ENCODE peak calls at places on chromosomes 3 and 15, in seven cellular contexts. One of them, this sample, is unnamed.
A peak's percentile ranks its signal among the peaks of the same experiment; 100 is the strongest.

GRCh38 chr3:63047068-63047467 is 171.9 kb upstream of the CADPS start:
- DNase-seq in uterus: no peak
- DNase-seq in CD8-positive, alpha-beta memory T cell: no peak
- DNase-seq in heart right ventricle: no peak
- DNase-seq in BE2C: no peak
- DNase-seq in right atrium auricular region: no peak
- DNase-seq in sigmoid colon: no peak
- DNase-seq in this sample: no peak

GRCh38 chr15:70703483-70703882 is 59.9 kb downstream of the UACA start:
- DNase-seq in uterus: no peak
- DNase-seq in heart right ventricle: no peak
- DNase-seq in BE2C: no peak
- DNase-seq in right atrium auricular region: no peak
- DNase-seq in CD8-positive, alpha-beta memory T cell: no peak
- DNase-seq in sigmoid colon: no peak
- DNase-seq in this sample: no peak

GRCh38 chr15:71431345-71432336 is 316.4 kb downstream of the THSD4 start:
- DNase-seq in uterus: no peak
- DNase-seq in sigmoid colon: no peak
- DNase-seq in CD8-positive, alpha-beta memory T cell: no peak
- DNase-seq in right atrium auricular region: no peak
- DNase-seq in heart right ventricle: no peak
- DNase-seq in BE2C: no peak
- DNase-seq in this sample: no peak

GRCh38 chr15:70387993-70388392 is 290.3 kb upstream of the TLE3 start:
- DNase-seq in right atrium auricular region: no peak
- DNase-seq in sigmoid colon: no peak
- DNase-seq in uterus: no peak
- DNase-seq in CD8-positive, alpha-beta memory T cell: no peak
- DNase-seq in BE2C: no peak
- DNase-seq in heart right ventricle: no peak
- DNase-seq in this sample: no peak

GRCh38 chr3:36944012-36944640 is 728 bp downstream of the TRANK1 start:
- DNase-seq in CD8-positive, alpha-beta memory T cell: peak; percentile 49
- DNase-seq in BE2C: peak; percentile 51
- DNase-seq in heart right ventricle: peak; percentile 46
- DNase-seq in sigmoid colon: peak; percentile 80
- DNase-seq in uterus: peak; percentile 56
- DNase-seq in right atrium auricular region: peak; percentile 61
- DNase-seq in this sample: no peak

GRCh38 chr3:185537369-185537970 is 14.9 kb downstream of the LIPH start:
- DNase-seq in uterus: no peak
- DNase-seq in sigmoid colon: peak; percentile 63
- DNase-seq in CD8-positive, alpha-beta memory T cell: no peak
- DNase-seq in BE2C: no peak
- DNase-seq in right atrium auricular region: peak; percentile 82
- DNase-seq in heart right ventricle: peak; percentile 23
- DNase-seq in this sample: peak; percentile 58

GRCh38 chr15:66188464-66188863 is 65.1 kb downstream of the MEGF11 start:
- DNase-seq in heart right ventricle: no peak
- DNase-seq in BE2C: no peak
- DNase-seq in uterus: no peak
- DNase-seq in CD8-positive, alpha-beta memory T cell: no peak
- DNase-seq in sigmoid colon: no peak
- DNase-seq in right atrium auricular region: no peak
- DNase-seq in this sample: no peak

GRCh38 chr3:9878700-9879099 is 1.4 kb downstream of the CIDEC start:
- DNase-seq in uterus: no peak
- DNase-seq in CD8-positive, alpha-beta memory T cell: no peak
- DNase-seq in heart right ventricle: no peak
- DNase-seq in right atrium auricular region: no peak
- DNase-seq in sigmoid colon: no peak
- DNase-seq in BE2C: no peak
- DNase-seq in this sample: no peak

GRCh38 chr3:187919018-187919417 is 173.8 kb upstream of the BCL6 start:
- DNase-seq in heart right ventricle: no peak
- DNase-seq in right atrium auricular region: no peak
- DNase-seq in uterus: no peak
- DNase-seq in sigmoid colon: no peak
- DNase-seq in BE2C: no peak
- DNase-seq in CD8-positive, alpha-beta memory T cell: peak; percentile 60
- DNase-seq in this sample: no peak

GRCh38 chr3:40971191-40972168 is 227.8 kb upstream of the CTNNB1 start:
- DNase-seq in right atrium auricular region: peak; percentile 91
- DNase-seq in BE2C: no peak
- DNase-seq in sigmoid colon: peak; percentile 93
- DNase-seq in CD8-positive, alpha-beta memory T cell: no peak
- DNase-seq in uterus: peak; percentile 92
- DNase-seq in heart right ventricle: peak; percentile 87
- DNase-seq in this sample: peak; percentile 57

GRCh38 chr15:59222106-59222505 is 15.5 kb downstream of the LDHAL6B start:
- DNase-seq in sigmoid colon: no peak
- DNase-seq in BE2C: no peak
- DNase-seq in uterus: no peak
- DNase-seq in CD8-positive, alpha-beta memory T cell: no peak
- DNase-seq in heart right ventricle: no peak
- DNase-seq in right atrium auricular region: no peak
- DNase-seq in this sample: no peak
- H3K4me1 ChIP-seq in sigmoid colon: peaks cover 21% of the 10 kb centered on the region
- H3K4me1 ChIP-seq in BE2C: no peaks in the 10 kb centered on the region
- H3K4me1 ChIP-seq in uterus: peaks cover 4% of the 10 kb centered on the region
- H3K4me1 ChIP-seq in CD8-positive, alpha-beta memory T cell: no peaks in the 10 kb centered on the region
- H3K4me1 ChIP-seq in heart right ventricle: peaks cover 39% of the 10 kb centered on the region
- H3K4me1 ChIP-seq in right atrium auricular region: peaks cover 25% of the 10 kb centered on the region
- H3K4me1 ChIP-seq in this sample: no peaks in the 10 kb centered on the region

GRCh38 chr15:87597346-87598052 is 659.0 kb downstream of the NTRK3 start:
- DNase-seq in heart right ventricle: no peak
- DNase-seq in uterus: no peak
- DNase-seq in BE2C: no peak
- DNase-seq in sigmoid colon: no peak
- DNase-seq in right atrium auricular region: no peak
- DNase-seq in CD8-positive, alpha-beta memory T cell: peak; percentile 25
- DNase-seq in this sample: no peak
- H3K9me3 ChIP-seq in heart right ventricle: no peaks in the 10 kb centered on the region
- H3K9me3 ChIP-seq in uterus: no peaks in the 10 kb centered on the region
- H3K9me3 ChIP-seq in BE2C: no peaks in the 10 kb centered on the region
- H3K9me3 ChIP-seq in sigmoid colon: no peaks in the 10 kb centered on the region
- H3K9me3 ChIP-seq in right atrium auricular region: no peaks in the 10 kb centered on the region
- H3K9me3 ChIP-seq in CD8-positive, alpha-beta memory T cell: no peaks in the 10 kb centered on the region
- H3K9me3 ChIP-seq in this sample: no peaks in the 10 kb centered on the region

DNA sequence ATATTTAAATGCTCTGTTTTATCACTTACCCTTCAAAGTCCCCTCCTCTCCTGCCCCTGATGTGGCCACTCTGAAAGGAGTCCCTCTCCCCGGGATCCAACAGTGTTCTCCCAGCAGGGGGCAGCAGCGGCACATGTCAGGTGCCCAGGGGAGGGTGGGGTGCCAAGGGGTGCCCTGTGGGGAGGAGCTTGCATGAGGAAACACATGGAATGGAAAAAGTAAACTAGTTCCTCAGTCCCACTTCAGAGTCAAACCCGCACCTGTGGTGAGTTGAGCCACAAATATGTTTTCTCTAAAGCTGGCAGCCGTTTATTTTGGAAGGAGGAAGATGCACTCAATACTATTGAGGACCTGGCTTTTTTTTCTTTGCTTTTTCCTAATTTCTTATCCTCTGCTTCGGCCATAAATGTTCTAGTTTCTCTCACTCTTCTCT is 30.1 kb upstream of the NRROS start:
- DNase-seq in CD8-positive, alpha-beta memory T cell: peak; percentile 85
- DNase-seq in right atrium auricular region: peak; percentile 85
- DNase-seq in uterus: peak; percentile 74
- DNase-seq in BE2C: peak; percentile 92
- DNase-seq in sigmoid colon: peak; percentile 94
- DNase-seq in heart right ventricle: peak; percentile 88
- DNase-seq in this sample: peak; percentile 71
- H3K4me1 ChIP-seq in CD8-positive, alpha-beta memory T cell: peaks cover 34% of the 10 kb centered on the region
- H3K4me1 ChIP-seq in right atrium auricular region: peaks cover 20% of the 10 kb centered on the region
- H3K4me1 ChIP-seq in uterus: no peaks in the 10 kb centered on the region
- H3K4me1 ChIP-seq in BE2C: peaks cover 8% of the 10 kb centered on the region
- H3K4me1 ChIP-seq in sigmoid colon: peaks cover 12% of the 10 kb centered on the region
- H3K4me1 ChIP-seq in heart right ventricle: peaks cover 30% of the 10 kb centered on the region
- H3K4me1 ChIP-seq in this sample: no peaks in the 10 kb centered on the region

GRCh38 chr3:104281713-104282112 is 1085.0 kb upstream of the ALCAM start:
- DNase-seq in uterus: no peak
- DNase-seq in heart right ventricle: no peak
- DNase-seq in BE2C: no peak
- DNase-seq in right atrium auricular region: no peak
- DNase-seq in CD8-positive, alpha-beta memory T cell: no peak
- DNase-seq in sigmoid colon: no peak
- DNase-seq in this sample: no peak
- H3K9me3 ChIP-seq in uterus: no peaks in the 10 kb centered on the region
- H3K9me3 ChIP-seq in heart right ventricle: no peaks in the 10 kb centered on the region
- H3K9me3 ChIP-seq in BE2C: no peaks in the 10 kb centered on the region
- H3K9me3 ChIP-seq in right atrium auricular region: peaks cover 7% of the 10 kb centered on the region
- H3K9me3 ChIP-seq in CD8-positive, alpha-beta memory T cell: peaks cover 8% of the 10 kb centered on the region
- H3K9me3 ChIP-seq in sigmoid colon: peaks cover 6% of the 10 kb centered on the region
- H3K9me3 ChIP-seq in this sample: no peaks in the 10 kb centered on the region

GRCh38 chr3:141083831-141084624 is 32.9 kb downstream of the SPSB4 start:
- DNase-seq in sigmoid colon: no peak
- DNase-seq in uterus: no peak
- DNase-seq in BE2C: peak; percentile 92
- DNase-seq in heart right ventricle: peak; percentile 39
- DNase-seq in right atrium auricular region: no peak
- DNase-seq in CD8-positive, alpha-beta memory T cell: no peak
- DNase-seq in this sample: peak; percentile 39
- H3K4me1 ChIP-seq in sigmoid colon: peaks cover 10% of the 10 kb centered on the region
- H3K4me1 ChIP-seq in uterus: no peaks in the 10 kb centered on the region
- H3K4me1 ChIP-seq in BE2C: peaks cover 72% of the 10 kb centered on the region
- H3K4me1 ChIP-seq in heart right ventricle: no peaks in the 10 kb centered on the region
- H3K4me1 ChIP-seq in right atrium auricular region: peaks cover 47% of the 10 kb centered on the region
- H3K4me1 ChIP-seq in CD8-positive, alpha-beta memory T cell: no peaks in the 10 kb centered on the region
- H3K4me1 ChIP-seq in this sample: peaks cover 41% of the 10 kb centered on the region

GRCh38 chr15:25185156-25185710 is 230.4 kb downstream of the SNRPN start:
- DNase-seq in BE2C: no peak
- DNase-seq in right atrium auricular region: no peak
- DNase-seq in sigmoid colon: peak; percentile 27
- DNase-seq in CD8-positive, alpha-beta memory T cell: no peak
- DNase-seq in heart right ventricle: no peak
- DNase-seq in uterus: no peak
- DNase-seq in this sample: no peak
- H3K9me3 ChIP-seq in BE2C: peaks cover 2% of the 10 kb centered on the region
- H3K9me3 ChIP-seq in right atrium auricular region: no peaks in the 10 kb centered on the region
- H3K9me3 ChIP-seq in sigmoid colon: no peaks in the 10 kb centered on the region
- H3K9me3 ChIP-seq in CD8-positive, alpha-beta memory T cell: no peaks in the 10 kb centered on the region
- H3K9me3 ChIP-seq in heart right ventricle: no peaks in the 10 kb centered on the region
- H3K9me3 ChIP-seq in uterus: no peaks in the 10 kb centered on the region
- H3K9me3 ChIP-seq in this sample: no peaks in the 10 kb centered on the region